ENCODE peak calls at places on chromosome 5, in five cellular contexts. R is CMK; D is stimulated activated naive CD4-positive, alpha-beta T cell; F is stimulated activated CD4-positive, alpha-beta T cell treated with anti-CD3 and anti-CD28 coated beads, Interleukin-12 subunit alpha, Interleukin-12 subunit beta, amount 100 ng/mL, for 4 hours; J is iris pigment epithelial cell. I is an unnamed sample.

GRCh38 chr5:160635678-160636077 is 214.0 kb downstream of the PTTG1 start:
- DNase-seq in F (no peak), R (no peak), J (no peak), D (no peak), I (no peak)

GRCh38 chr5:125412051-125412560 is 665.7 kb upstream of the ZNF608 start:
- DNase-seq in D (no peak), R (no peak), J (peak; percentile 20), F (no peak), I (peak; percentile 21)

GRCh38 chr5:158819840-158820620 is 279.7 kb downstream of the EBF1 start:
- DNase-seq in F (no peak), D (no peak), J (peak; percentile 30), R (no peak), I (peak; percentile 92)

GRCh38 chr5:124065508-124065907 is 553.5 kb downstream of the CSNK1G3 start:
- DNase-seq in D (no peak), J (no peak), F (no peak), R (no peak), I (no peak)

GRCh38 chr5:77360381-77360780 is 131.7 kb downstream of the WDR41 start:
- DNase-seq in R (no peak), F (no peak), D (no peak), J (no peak), I (no peak)

GRCh38 chr5:96861044-96861443 is 15.3 kb upstream of the ERAP2 start:
- DNase-seq in D (no peak), F (no peak), J (no peak), R (no peak), I (no peak)

GRCh38 chr5:14185336-14186131 is 42.4 kb downstream of the TRIO start:
- DNase-seq in J (peak; percentile 88), R (no peak), D (no peak), F (no peak), I (peak; percentile 89)

GRCh38 chr5:677131-678101 is 15.7 kb downstream of the TPPP start:
- DNase-seq in D (no peak), J (no peak), R (no peak), F (no peak), I (no peak)

GRCh38 chr5:60844429-60844890 is 391 bp upstream of the ELOVL7 start:
- DNase-seq in J (peak; percentile 19), R (no peak), F (no peak), D (no peak), I (peak; percentile 27)